ENCODE peak calls at places on chromosomes 13 and 19, in five cellular contexts. One of them, this sample, is unnamed.

GRCh38 chr19:35345671-35346111 is 2.0 kb upstream of the FFAR1 start:
- DNase-seq in astrocyte of the spinal cord: no peak
- DNase-seq in NCI-H1105: no peak
- DNase-seq in NCI-H1092: no peak
- DNase-seq in BJ: no peak
- DNase-seq in this sample: no peak

GRCh38 chr13:113907637-113908617 is 44.1 kb upstream of the GAS6 start:
- DNase-seq in astrocyte of the spinal cord: peak; percentile 57
- DNase-seq in NCI-H1105: peak; percentile 93
- DNase-seq in BJ: peak; percentile 59
- DNase-seq in NCI-H1092: peak; percentile 65
- DNase-seq in this sample: peak; percentile 81

GRCh38 chr19:45468803-45469131 is 971 bp downstream of the FOSB start:
- DNase-seq in NCI-H1105: no peak
- DNase-seq in NCI-H1092: no peak
- DNase-seq in astrocyte of the spinal cord: no peak
- DNase-seq in BJ: no peak
- DNase-seq in this sample: no peak

GRCh38 chr13:52010890-52011689 is at the start of gene ATP7B:
- DNase-seq in astrocyte of the spinal cord: peak; percentile 7
- DNase-seq in NCI-H1092: no peak
- DNase-seq in BJ: no peak
- DNase-seq in NCI-H1105: no peak
- DNase-seq in this sample: no peak

GRCh38 chr13:108176685-108177274 is 38.6 kb downstream of the LIG4 start:
- DNase-seq in astrocyte of the spinal cord: no peak
- DNase-seq in NCI-H1105: no peak
- DNase-seq in NCI-H1092: peak; percentile 5
- DNase-seq in BJ: no peak
- DNase-seq in this sample: peak; percentile 24

GRCh38 chr19:4059931-4060620 is 6.6 kb downstream of the ZBTB7A start:
- DNase-seq in BJ: no peak
- DNase-seq in astrocyte of the spinal cord: no peak
- DNase-seq in NCI-H1092: no peak
- DNase-seq in NCI-H1105: no peak
- DNase-seq in this sample: no peak

GRCh38 chr13:112876305-112877000 is 92.6 kb upstream of the MCF2L start:
- DNase-seq in NCI-H1105: no peak
- DNase-seq in NCI-H1092: no peak
- DNase-seq in astrocyte of the spinal cord: no peak
- DNase-seq in BJ: no peak
- DNase-seq in this sample: no peak

GRCh38 chr13:106753241-106753640 is 185.3 kb upstream of the ARGLU1 start:
- DNase-seq in NCI-H1105: no peak
- DNase-seq in NCI-H1092: no peak
- DNase-seq in BJ: no peak
- DNase-seq in astrocyte of the spinal cord: no peak
- DNase-seq in this sample: no peak

GRCh38 chr19:38650911-38651584 is 3.6 kb downstream of the ACTN4 start:
- DNase-seq in BJ: no peak
- DNase-seq in astrocyte of the spinal cord: peak; percentile 75
- DNase-seq in NCI-H1092: no peak
- DNase-seq in NCI-H1105: no peak
- DNase-seq in this sample: peak; percentile 71

GRCh38 chr13:29362849-29363604 is 232.5 kb downstream of the SLC7A1 start:
- DNase-seq in NCI-H1092: no peak
- DNase-seq in astrocyte of the spinal cord: peak; percentile 33
- DNase-seq in BJ: no peak
- DNase-seq in NCI-H1105: peak; percentile 42
- DNase-seq in this sample: peak; percentile 54

GRCh38 chr19:18603255-18603957 is 3.2 kb downstream of the CRLF1 start:
- DNase-seq in NCI-H1105: no peak
- DNase-seq in astrocyte of the spinal cord: peak; percentile 7
- DNase-seq in BJ: no peak
- DNase-seq in NCI-H1092: no peak
- DNase-seq in this sample: peak; percentile 61

GRCh38 chr13:111900390-111901180 is 166.4 kb upstream of the SOX1 start:
- DNase-seq in BJ: no peak
- DNase-seq in NCI-H1092: peak; percentile 80
- DNase-seq in NCI-H1105: no peak
- DNase-seq in astrocyte of the spinal cord: no peak
- DNase-seq in this sample: peak; percentile 61

GRCh38 chr19:41871573-41872383 is 5.3 kb upstream of the CD79A start:
- DNase-seq in BJ: no peak
- DNase-seq in NCI-H1105: no peak
- DNase-seq in astrocyte of the spinal cord: no peak
- DNase-seq in NCI-H1092: no peak
- DNase-seq in this sample: no peak

This sample was measured in astrocyte of the hippocampus.